ENCODE peak calls at places on chromosomes 3 and 15, in nine cellular contexts. N, Y, B, K, C, O, W, Q and T are unnamed samples.

GRCh38 chr3:93988764-93989163 is 8.8 kb downstream of the ARL13B start:
- DNase-seq in N (no peak), Y (no peak), B (no peak), K (no peak), C (no peak), O (no peak), W (no peak), Q (no peak), T (no peak)

GRCh38 chr3:171939578-171939977 is 96.4 kb downstream of the TMEM212 start:
- DNase-seq in N (no peak), Y (no peak), B (no peak), K (no peak), C (no peak), O (no peak), W (no peak), Q (no peak), T (no peak)

GRCh38 chr3:9013782-9014181 is 50.5 kb upstream of the RAD18 start:
- DNase-seq in N (no peak), Y (no peak), B (no peak), K (no peak), C (no peak), O (no peak), W (no peak), Q (no peak), T (no peak)

GRCh38 chr3:39255503-39256325 is 24.1 kb downstream of the CX3CR1 start:
- DNase-seq in N (no peak), Y (no peak), B (peak; percentile 4), K (no peak), C (no peak), O (no peak), W (no peak), Q (no peak), T (peak; percentile 95)

GRCh38 chr3:57557088-57557537 is 1.0 kb downstream of the PDE12 start:
- DNase-seq in N (peak; percentile 49), Y (peak; percentile 49), B (no peak), K (peak; percentile 47), C (peak; percentile 40), O (peak; percentile 46), W (no peak), Q (peak; percentile 58), T (peak; percentile 69)

GRCh38 chr3:182651461-182651860 is 141.8 kb upstream of the ATP11B start:
- DNase-seq in N (no peak), Y (no peak), B (no peak), K (no peak), C (peak; percentile 20), O (peak; percentile 58), W (no peak), Q (no peak), T (no peak)

GRCh38 chr3:73107215-73107614 is 45.8 kb downstream of the EBLN2 start:
- DNase-seq in N (no peak), Y (no peak), B (no peak), K (no peak), C (no peak), O (no peak), W (no peak), Q (no peak), T (no peak)

GRCh38 chr3:43534676-43535075 is 87.1 kb downstream of the ANO10 start:
- DNase-seq in N (no peak), Y (no peak), B (no peak), K (no peak), C (no peak), O (no peak), W (no peak), Q (no peak), T (no peak)

GRCh38 chr3:125310623-125311076 is 64.5 kb downstream of the ZNF148 start:
- DNase-seq in N (no peak), Y (no peak), B (peak; percentile 43), K (no peak), C (no peak), O (peak; percentile 5), W (no peak), Q (no peak), T (no peak)

GRCh38 chr3:156382458-156383346 is 172.2 kb downstream of the SSR3 start:
- DNase-seq in N (no peak), Y (peak; percentile 70), B (peak; percentile 81), K (no peak), C (no peak), O (peak; percentile 24), W (peak; percentile 80), Q (peak; percentile 49), T (peak; percentile 26)

GRCh38 chr3:155362808-155363689 is 69.6 kb upstream of the STRIT1 start:
- DNase-seq in N (peak; percentile 51), Y (peak; percentile 82), B (peak; percentile 31), K (no peak), C (no peak), O (no peak), W (peak; percentile 74), Q (no peak), T (no peak)

GRCh38 chr3:89227634-89228033 is 120.2 kb downstream of the EPHA3 start:
- DNase-seq in N (peak; percentile 37), Y (no peak), B (no peak), K (no peak), C (no peak), O (no peak), W (no peak), Q (no peak), T (no peak)

GRCh38 chr3:155070932-155071387 is 9.2 kb upstream of the MME start:
- DNase-seq in N (peak; percentile 93), Y (no peak), B (peak; percentile 67), K (peak; percentile 20), C (peak; percentile 64), O (no peak), W (no peak), Q (peak; percentile 95), T (no peak)

GRCh38 chr3:144265527-144266100 is 294.0 kb downstream of the DIPK2A start:
- DNase-seq in N (peak; percentile 45), Y (no peak), B (no peak), K (no peak), C (no peak), O (no peak), W (no peak), Q (peak; percentile 74), T (no peak)

GRCh38 chr3:47916201-47916600 is 100.0 kb downstream of the MAP4 start:
- DNase-seq in N (no peak), Y (no peak), B (no peak), K (no peak), C (no peak), O (no peak), W (no peak), Q (no peak), T (no peak)

GRCh38 chr3:133998691-133999241 is 31.0 kb downstream of the SLCO2A1 start:
- DNase-seq in N (no peak), Y (no peak), B (no peak), K (no peak), C (no peak), O (no peak), W (no peak), Q (no peak), T (no peak)

GRCh38 chr3:152517517-152517916 is 248.8 kb downstream of the MBNL1 start:
- DNase-seq in N (no peak), Y (no peak), B (no peak), K (no peak), C (no peak), O (no peak), W (peak; percentile 40), Q (no peak), T (no peak)
- H2AFZ ChIP-seq in N (no peak overlapping the region), Y (no peak overlapping the region), B (no peak overlapping the region), K (no peak overlapping the region), C (no peak overlapping the region), O (no peak overlapping the region), W (peak overlapping the region; percentile 79), Q (no peak overlapping the region), T (no peak overlapping the region)

GRCh38 chr15:58538901-58539300 is 107.1 kb downstream of the LIPC start:
- DNase-seq in N (no peak), Y (no peak), B (peak; percentile 34), K (no peak), C (no peak), O (no peak), W (no peak), Q (no peak), T (no peak)
- H2AFZ ChIP-seq in N (no peak overlapping the region), Y (no peak overlapping the region), B (no peak overlapping the region), K (no peak overlapping the region), C (no peak overlapping the region), O (no peak overlapping the region), W (no peak overlapping the region), Q (no peak overlapping the region), T (no peak overlapping the region)

DNA sequence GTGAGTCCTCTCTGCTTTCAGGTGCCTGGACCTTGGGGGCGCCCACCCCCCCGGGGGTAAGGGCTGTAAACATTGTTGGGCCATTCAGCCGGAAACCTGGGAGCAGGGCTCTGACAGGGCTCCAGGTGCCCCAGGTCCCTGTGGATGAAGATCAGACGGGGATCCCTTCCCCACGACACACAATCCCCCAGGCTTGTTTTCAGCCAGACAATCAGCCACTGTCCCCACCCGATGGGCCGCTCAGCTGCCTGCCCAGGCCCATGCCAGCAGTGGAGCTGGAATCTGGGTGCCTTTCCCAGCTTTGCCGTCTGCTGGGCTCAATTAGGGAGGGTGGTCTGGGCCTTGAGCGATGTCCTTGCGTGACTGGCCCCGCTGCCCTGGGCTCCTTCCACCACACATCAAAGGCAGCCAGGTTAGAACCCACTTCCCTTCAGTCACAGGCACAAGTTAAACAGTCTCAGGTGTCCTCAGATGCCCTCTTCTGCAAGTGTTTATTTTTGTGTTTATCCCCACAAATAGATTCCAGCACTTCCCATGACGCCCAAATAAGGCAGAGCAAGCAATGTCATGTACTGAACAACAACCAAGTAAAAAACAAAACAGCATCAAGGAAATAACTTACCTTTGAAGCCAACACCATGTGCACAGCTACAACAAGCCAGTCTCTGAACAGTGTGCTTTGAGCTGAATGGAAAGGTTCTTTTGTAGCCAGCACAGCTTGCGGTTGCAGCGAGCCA is 77.0 kb upstream of the ALDH1A3 start:
- DNase-seq in N (no peak), Y (no peak), B (no peak), K (no peak), C (no peak), O (no peak), W (no peak), Q (no peak), T (no peak)
- H2AFZ ChIP-seq in N (no peak overlapping the region), Y (no peak overlapping the region), B (no peak overlapping the region), K (no peak overlapping the region), C (no peak overlapping the region), O (no peak overlapping the region), W (no peak overlapping the region), Q (no peak overlapping the region), T (no peak overlapping the region)

GRCh38 chr3:149459491-149460057 is 14.9 kb upstream of the TM4SF4 start:
- DNase-seq in N (no peak), Y (no peak), B (no peak), K (no peak), C (no peak), O (no peak), W (no peak), Q (no peak), T (no peak)

GRCh38 chr3:149460123-149460522 is 14.4 kb upstream of the TM4SF4 start:
- DNase-seq in N (peak; percentile 58), Y (no peak), B (no peak), K (no peak), C (no peak), O (no peak), W (no peak), Q (no peak), T (no peak)

GRCh38 chr3:149462653-149463052 is 11.8 kb upstream of the TM4SF4 start:
- DNase-seq in N (peak; percentile 73), Y (no peak), B (no peak), K (no peak), C (no peak), O (no peak), W (no peak), Q (no peak), T (no peak)

GRCh38 chr3:149463921-149464320 is 10.6 kb upstream of the TM4SF4 start:
- DNase-seq in N (no peak), Y (no peak), B (no peak), K (no peak), C (no peak), O (no peak), W (no peak), Q (no peak), T (no peak)

GRCh38 chr3:149462051-149462450 is 12.4 kb upstream of the TM4SF4 start:
- DNase-seq in N (no peak), Y (no peak), B (peak; percentile 43), K (no peak), C (no peak), O (no peak), W (no peak), Q (no peak), T (no peak)
- H2AFZ ChIP-seq in N (no peak overlapping the region), Y (no peak overlapping the region), B (no peak overlapping the region), K (no peak overlapping the region), C (no peak overlapping the region), O (no peak overlapping the region), W (no peak overlapping the region), Q (no peak overlapping the region), T (no peak overlapping the region)